ENCODE peak calls at places on chromosome 15, in four cellular contexts. U is GM12878, P is H1, S is HepG2. K is an unnamed sample.

GRCh38 chr15:39419651-39420050 is 161.2 kb upstream of the THBS1 start:
- DNase-seq in U (no peak), P (no peak), S (peak), K (no peak)

GRCh38 chr15:88179562-88179961 is 77.0 kb downstream of the NTRK3 start:
- DNase-seq in U (peak), P (no peak), S (no peak), K (no peak)

GRCh38 chr15:68704496-68705021 is 116.1 kb downstream of the ANP32A start:
- DNase-seq in U (no peak), P (no peak), S (no peak), K (no peak)

GRCh38 chr15:40618906-40619305 is 24.9 kb downstream of the KNL1 start:
- DNase-seq in U (no peak), P (no peak), S (no peak), K (no peak)

GRCh38 chr15:101111570-101112262 is 140.1 kb downstream of the CHSY1 start:
- DNase-seq in U (no peak), P (no peak), S (no peak), K (no peak)

GRCh38 chr15:27480642-27481041 is 509.7 kb downstream of the GABRG3 start:
- DNase-seq in U (no peak), P (no peak), S (no peak), K (no peak)

GRCh38 chr15:51576911-51577500 is 45.6 kb downstream of the DMXL2 start:
- DNase-seq in U (no peak), P (no peak), S (no peak), K (no peak)

GRCh38 chr15:50017522-50017921 is 101.5 kb downstream of the ATP8B4 start:
- DNase-seq in U (no peak), P (no peak), S (no peak), K (no peak)

GRCh38 chr15:86010398-86010797 is 69.3 kb upstream of the AGBL1 start:
- DNase-seq in U (no peak), P (no peak), S (no peak), K (no peak)

GRCh38 chr15:40163657-40164416 is 3.0 kb downstream of the BUB1B start:
- DNase-seq in U (no peak), P (no peak), S (no peak), K (no peak)

GRCh38 chr15:48177875-48178611 is at the start of gene MYEF2:
- DNase-seq in U (peak), P (peak), S (peak), K (peak)

GRCh38 chr15:38944551-38944950 is 379.9 kb upstream of the RASGRP1 start:
- DNase-seq in U (no peak), P (no peak), S (no peak), K (no peak)

GRCh38 chr15:62933388-62933787 is 109.2 kb upstream of the TPM1 start:
- DNase-seq in U (no peak), P (no peak), S (no peak), K (no peak)
- TF ChIP-seq KDM1A in U (no peak), P (no peak), S (no peak), K (no peak)

GRCh38 chr15:94844533-94845390 is 613.4 kb downstream of the MCTP2 start:
- DNase-seq in U (no peak), P (no peak), S (peak), K (no peak)
- TF ChIP-seq CEBPB in U (no peak), P (no peak), S (no peak), K (no peak)

DNA sequence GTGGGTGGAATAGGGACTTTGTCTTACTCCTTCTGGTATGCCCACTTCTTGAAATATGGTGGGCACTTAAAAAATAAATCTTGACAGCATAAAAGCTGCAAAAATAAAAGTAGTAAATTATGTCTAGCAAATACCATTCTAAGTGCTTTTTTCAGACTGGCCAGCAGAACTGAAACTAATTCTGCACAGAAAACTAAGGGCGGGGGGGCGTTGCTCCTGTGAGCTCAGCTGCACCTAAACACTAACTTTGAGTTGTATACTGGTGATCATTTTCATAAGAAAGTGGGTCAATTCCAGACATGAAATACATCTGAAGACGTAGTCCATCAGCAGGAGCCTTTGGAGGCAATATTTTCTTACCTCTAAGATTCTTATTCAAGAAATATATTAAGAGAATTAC is 114.8 kb downstream of the WDR76 start:
- DNase-seq in U (no peak), P (no peak), S (no peak), K (no peak)
- H3K4me2 ChIP-seq in U (peak), P (no peak), S (no peak), K (no peak)

DNA sequence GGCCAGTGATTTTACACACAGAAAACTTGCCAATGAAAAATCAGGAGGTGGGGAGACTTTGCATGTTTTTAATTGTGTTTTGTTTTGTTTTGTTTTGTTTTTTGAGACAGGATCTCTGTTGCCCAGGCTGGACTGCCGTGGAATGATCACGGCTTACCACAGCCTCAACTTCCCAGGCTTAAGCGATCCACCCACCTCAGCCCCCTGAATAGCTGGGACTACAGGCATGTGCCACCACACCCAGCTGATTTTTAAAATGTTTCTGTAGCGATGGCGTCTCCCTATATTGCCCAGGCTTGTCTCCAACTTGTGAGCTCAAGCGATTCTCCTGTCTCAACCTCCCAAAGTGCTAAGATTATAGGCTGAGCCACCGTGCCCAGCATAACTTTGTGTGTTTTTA is 46.0 kb downstream of the MEIS2 start:
- DNase-seq in U (no peak), P (no peak), S (no peak), K (no peak)
- TF ChIP-seq KDM1A in U (no peak), P (no peak), S (no peak), K (no peak)

GRCh38 chr15:78626611-78627010 is 5.8 kb upstream of the CHRNA3 start:
- DNase-seq in U (no peak), P (no peak), S (no peak), K (no peak)
- TF ChIP-seq CEBPB in U (no peak), P (no peak), S (no peak), K (no peak)

GRCh38 chr15:82916161-82916952 is 36.2 kb downstream of the HOMER2 start:
- DNase-seq in U (no peak), P (no peak), S (no peak), K (no peak)
- H3K4me2 ChIP-seq in U (no peak), P (no peak), S (no peak), K (no peak)

GRCh38 chr15:91342091-91342490 is 242.0 kb downstream of the SV2B start:
- DNase-seq in U (no peak), P (no peak), S (no peak), K (no peak)

GRCh38 chr15:91335702-91336101 is 235.6 kb downstream of the SV2B start:
- DNase-seq in U (no peak), P (no peak), S (no peak), K (no peak)

GRCh38 chr15:91336691-91337090 is 236.6 kb downstream of the SV2B start:
- DNase-seq in U (no peak), P (no peak), S (no peak), K (no peak)

GRCh38 chr15:91338763-91339162 is 238.7 kb downstream of the SV2B start:
- DNase-seq in U (no peak), P (peak), S (no peak), K (no peak)
- TF ChIP-seq KDM1A in U (no peak), P (no peak), S (no peak), K (no peak)

GRCh38 chr15:25849431-25849921 is 13.7 kb downstream of the ATP10A start:
- DNase-seq in U (no peak), P (no peak), S (no peak), K (no peak)
- TF ChIP-seq CEBPB in U (no peak), P (no peak), S (no peak), K (no peak)

GRCh38 chr15:95825198-95825597 is 505.3 kb upstream of the NR2F2 start:
- DNase-seq in U (no peak), P (no peak), S (no peak), K (no peak)

GRCh38 chr15:95826388-95826781 is 504.1 kb upstream of the NR2F2 start:
- DNase-seq in U (no peak), P (no peak), S (no peak), K (no peak)

GRCh38 chr15:95826831-95827230 is 503.7 kb upstream of the NR2F2 start:
- DNase-seq in U (no peak), P (no peak), S (no peak), K (no peak)

GRCh38 chr15:95822946-95823345 is 507.6 kb upstream of the NR2F2 start:
- DNase-seq in U (no peak), P (no peak), S (no peak), K (no peak)

DNA sequence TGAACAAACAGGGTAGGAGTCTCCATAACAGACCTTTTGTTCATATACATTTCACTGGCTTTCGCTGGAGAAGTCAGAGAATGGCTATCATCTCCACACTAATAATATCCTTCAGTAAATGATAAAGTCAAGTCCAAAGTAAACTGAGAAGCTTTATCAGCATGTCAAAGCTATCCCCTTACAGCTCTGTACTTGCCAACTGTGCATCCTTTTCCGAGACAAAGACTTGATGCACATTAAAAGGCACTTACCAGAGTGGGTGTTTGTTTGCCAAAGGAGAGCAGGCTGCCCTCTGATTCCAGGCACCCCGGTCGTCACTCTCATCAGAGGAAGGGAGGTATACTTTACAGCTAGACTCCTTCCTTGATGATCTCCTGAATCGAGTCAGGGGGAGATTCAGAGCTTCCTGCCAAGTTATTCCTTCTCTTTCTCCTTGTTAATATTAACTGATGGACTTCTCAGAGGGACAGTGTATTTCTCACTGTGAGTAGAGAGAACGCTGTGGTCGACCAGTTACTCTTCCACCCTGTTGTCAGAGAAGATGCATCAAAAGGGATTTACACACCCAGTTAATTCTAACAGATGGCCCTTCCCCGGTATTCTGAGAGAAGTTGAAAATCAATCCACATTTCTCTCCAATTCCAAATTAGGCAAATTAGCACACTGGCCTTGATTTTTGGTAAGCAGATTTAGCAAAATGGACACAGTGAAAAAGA is 504.7 kb upstream of the NR2F2 start:
- DNase-seq in U (no peak), P (no peak), S (no peak), K (no peak)
- H3K4me2 ChIP-seq in U (no peak), P (no peak), S (no peak), K (no peak)

K was measured in A549.